ENCODE peak calls at places on chromosomes 11 and 22, in eight cellular contexts. R is heart right ventricle; I is fibroblast of lung; P is A549; S is pancreas; E is ovary; Z is CD8-positive, alpha-beta T cell; W is upper lobe of left lung. L is an unnamed sample. For H3K4me1, the result is how much of the 10 kb centered on the place peaks cover.

GRCh38 chr11:100445231-100445735 is 241.8 kb upstream of the ARHGAP42 start:
- DNase-seq in R (no peak), I (no peak), P (no peak), S (no peak), E (no peak), Z (no peak), W (no peak), L (peak)

GRCh38 chr11:125165111-125165663 is 636 bp downstream of the PKNOX2 start:
- DNase-seq in R (peak), I (peak), P (no peak), S (peak), E (peak), Z (no peak), W (peak), L (no peak)

GRCh38 chr11:30830666-30831065 is 244.5 kb upstream of the MPPED2 start:
- DNase-seq in R (no peak), I (no peak), P (no peak), S (no peak), E (peak), Z (no peak), W (no peak), L (no peak)

GRCh38 chr22:29139965-29140782 is 65.5 kb upstream of the EMID1 start:
- DNase-seq in R (no peak), I (peak), P (no peak), S (no peak), E (no peak), Z (no peak), W (no peak), L (no peak)

GRCh38 chr22:33038131-33038772 is 19.9 kb downstream of the SYN3 start:
- DNase-seq in R (no peak), I (no peak), P (no peak), S (no peak), E (no peak), Z (no peak), W (no peak), L (no peak)

GRCh38 chr11:49952091-49952490 is at the start of gene OR4C13:
- DNase-seq in R (no peak), I (no peak), P (no peak), S (no peak), E (no peak), Z (no peak), W (no peak), L (no peak)

GRCh38 chr11:25838918-25839611 is 492.9 kb upstream of the ANO3 start:
- DNase-seq in R (no peak), I (no peak), P (no peak), S (no peak), E (no peak), Z (no peak), W (no peak), L (no peak)

GRCh38 chr11:1292644-1293618 is 16.5 kb downstream of the TOLLIP start:
- DNase-seq in R (no peak), I (no peak), P (no peak), S (peak), E (no peak), Z (no peak), W (peak), L (no peak)

GRCh38 chr11:15629690-15630321 is 515.1 kb downstream of the INSC start:
- DNase-seq in R (no peak), I (peak), P (peak), S (peak), E (no peak), Z (no peak), W (no peak), L (peak)

GRCh38 chr11:62702241-62702640 is 5.0 kb downstream of the BSCL2 start:
- DNase-seq in R (no peak), I (no peak), P (no peak), S (no peak), E (no peak), Z (no peak), W (no peak), L (no peak)

GRCh38 chr22:31676700-31677099 is 14.7 kb upstream of the PISD start:
- DNase-seq in R (peak), I (peak), P (peak), S (peak), E (peak), Z (peak), W (peak), L (peak)
- H3K4me1 ChIP-seq in R (under half), I (under half), P (under half), S (under half), E (under half), Z (under half), W (under half), L (under half)

GRCh38 chr11:8688414-8689362 is 6.1 kb downstream of the RPL27A start:
- DNase-seq in R (peak), I (peak), P (peak), S (peak), E (peak), Z (peak), W (peak), L (peak)
- TF ChIP-seq CTCF in R (no peak), I (peak), P (peak), S (no peak), E (no peak), Z (no peak), W (no peak), L (no peak)

GRCh38 chr11:114162719-114163123 is 103.2 kb downstream of the ZBTB16 start:
- DNase-seq in R (peak), I (peak), P (peak), S (peak), E (peak), Z (no peak), W (peak), L (peak)
- H3K4me1 ChIP-seq in R (half or more), I (under half), P (under half), S (half or more), E (half or more), Z (half or more), W (half or more), L (half or more)

GRCh38 chr11:45500457-45500856 is 165.0 kb downstream of the CHST1 start:
- DNase-seq in R (no peak), I (no peak), P (no peak), S (no peak), E (no peak), Z (no peak), W (no peak), L (no peak)
- TF ChIP-seq CTCF in R (no peak), I (no peak), P (no peak), S (no peak), E (no peak), Z (no peak), W (no peak), L (no peak)

GRCh38 chr11:114259551-114259983 is 36.6 kb upstream of the NNMT start:
- DNase-seq in R (no peak), I (no peak), P (no peak), S (no peak), E (no peak), Z (no peak), W (peak), L (no peak)

GRCh38 chr11:114259124-114259526 is 37.1 kb upstream of the NNMT start:
- DNase-seq in R (no peak), I (no peak), P (no peak), S (peak), E (peak), Z (no peak), W (no peak), L (peak)

GRCh38 chr11:114260483-114260882 is 35.7 kb upstream of the NNMT start:
- DNase-seq in R (no peak), I (no peak), P (no peak), S (no peak), E (no peak), Z (no peak), W (no peak), L (no peak)

GRCh38 chr11:114258696-114259095 is 37.5 kb upstream of the NNMT start:
- DNase-seq in R (no peak), I (no peak), P (no peak), S (no peak), E (no peak), Z (no peak), W (no peak), L (no peak)

GRCh38 chr11:114260077-114260476 is 36.1 kb upstream of the NNMT start:
- DNase-seq in R (no peak), I (no peak), P (no peak), S (no peak), E (no peak), Z (no peak), W (no peak), L (no peak)
- H3K4me1 ChIP-seq in R (under half), I (under half), P (under half), S (under half), E (under half), Z (under half), W (half or more), L (under half)

GRCh38 chr11:17738350-17739207 is 4.0 kb downstream of the KCNC1 start:
- DNase-seq in R (no peak), I (no peak), P (no peak), S (no peak), E (no peak), Z (no peak), W (peak), L (no peak)
- TF ChIP-seq CTCF in R (no peak), I (no peak), P (no peak), S (no peak), E (no peak), Z (no peak), W (no peak), L (no peak)

GRCh38 chr11:68328374-68329091 is 16.1 kb downstream of the LRP5 start:
- DNase-seq in R (peak), I (no peak), P (no peak), S (peak), E (no peak), Z (no peak), W (peak), L (peak)

GRCh38 chr11:68327586-68328370 is 15.4 kb downstream of the LRP5 start:
- DNase-seq in R (no peak), I (no peak), P (no peak), S (no peak), E (no peak), Z (no peak), W (no peak), L (no peak)

GRCh38 chr11:68329993-68330699 is 17.8 kb downstream of the LRP5 start:
- DNase-seq in R (no peak), I (peak), P (no peak), S (no peak), E (no peak), Z (no peak), W (no peak), L (no peak)

GRCh38 chr11:68330700-68331337 is 18.4 kb downstream of the LRP5 start:
- DNase-seq in R (no peak), I (no peak), P (no peak), S (no peak), E (no peak), Z (no peak), W (no peak), L (no peak)

GRCh38 chr11:68329496-68329895 is 17.1 kb downstream of the LRP5 start:
- DNase-seq in R (no peak), I (no peak), P (no peak), S (no peak), E (no peak), Z (no peak), W (no peak), L (no peak)
- H3K4me1 ChIP-seq in R (half or more), I (under half), P (under half), S (under half), E (under half), Z (half or more), W (half or more), L (under half)